ENCODE peak calls at places on chromosomes 3 and 15, in nine cellular contexts. E is mucosa of descending colon, C is HL-60, Q is astrocyte of the spinal cord, I is uterus, B is psoas muscle, H is PC-3, R is heart right ventricle, M is GM06990. X is an unnamed sample.
A peak's percentile ranks its signal among the peaks of the same experiment; 100 is the strongest.

GRCh38 chr15:68885070-68885469 is 45.3 kb upstream of the SPESP1 start:
- DNase-seq in I (no peak), R (no peak), C (no peak), M (no peak), Q (peak; percentile 15), B (no peak), E (no peak), H (peak; percentile 90), X (peak; percentile 35)

GRCh38 chr3:122415104-122415744 is 638 bp downstream of the WDR5B start:
- DNase-seq in H (peak; percentile 64), I (peak; percentile 16), R (no peak), E (no peak), B (peak; percentile 62), Q (peak; percentile 52), M (no peak), C (peak; percentile 61), X (peak; percentile 51)

GRCh38 chr15:63212050-63212973 is 22.9 kb downstream of the RAB8B start:
- DNase-seq in B (no peak), I (no peak), Q (peak; percentile 34), C (no peak), H (peak; percentile 80), E (no peak), R (no peak), M (peak; percentile 50), X (peak; percentile 70)

GRCh38 chr15:41919954-41920538 is 26.2 kb upstream of the SPTBN5 start:
- DNase-seq in H (no peak), M (no peak), Q (peak; percentile 94), I (no peak), R (no peak), B (peak; percentile 66), C (no peak), E (no peak), X (peak; percentile 97)

GRCh38 chr3:5729852-5730251 is 542.3 kb downstream of the EDEM1 start:
- DNase-seq in I (no peak), B (no peak), Q (no peak), M (no peak), C (no peak), R (no peak), H (no peak), E (no peak), X (no peak)

GRCh38 chr15:56371495-56372147 is 6.4 kb downstream of the TEX9 start:
- DNase-seq in C (no peak), M (peak; percentile 81), E (no peak), B (no peak), H (peak; percentile 30), I (no peak), Q (no peak), R (no peak), X (no peak)

GRCh38 chr3:123608263-123608937 is 23.5 kb upstream of the HACD2 start:
- DNase-seq in I (no peak), R (no peak), H (no peak), B (no peak), Q (no peak), C (no peak), M (no peak), E (no peak), X (no peak)

GRCh38 chr3:13013151-13013561 is 60.1 kb downstream of the IQSEC1 start:
- DNase-seq in I (no peak), R (no peak), H (no peak), M (peak; percentile 62), C (no peak), B (no peak), E (peak; percentile 64), Q (no peak), X (no peak)

GRCh38 chr15:74867562-74868458 is 5.4 kb downstream of the SCAMP2 start:
- DNase-seq in E (no peak), H (no peak), B (no peak), R (no peak), C (peak; percentile 91), I (no peak), M (no peak), Q (no peak), X (no peak)

GRCh38 chr3:100496711-100497261 is 4.4 kb downstream of the TMEM45A start:
- DNase-seq in Q (peak; percentile 64), H (peak; percentile 87), R (no peak), C (no peak), B (no peak), E (no peak), I (no peak), M (peak; percentile 22), X (peak; percentile 87)

GRCh38 chr15:73965730-73966103 is 26.4 kb downstream of the STOML1 start:
- DNase-seq in E (no peak), I (no peak), C (no peak), H (peak; percentile 49), R (no peak), Q (peak; percentile 62), M (peak; percentile 50), B (no peak), X (peak; percentile 42)

GRCh38 chr3:128432301-128432897 is 34.3 kb downstream of the DNAJB8 start:
- DNase-seq in M (no peak), E (no peak), H (peak; percentile 57), I (no peak), C (no peak), B (peak; percentile 47), R (no peak), Q (no peak), X (no peak)

GRCh38 chr15:80588801-80589200 is 106.3 kb upstream of the ABHD17C start:
- DNase-seq in M (no peak), E (no peak), H (peak; percentile 93), B (no peak), Q (peak; percentile 82), C (no peak), I (no peak), R (no peak), X (peak; percentile 97)

GRCh38 chr3:134992180-134992579 is 197.1 kb downstream of the EPHB1 start:
- DNase-seq in B (no peak), E (no peak), R (no peak), C (no peak), M (no peak), Q (no peak), I (no peak), H (no peak), X (no peak)

DNA sequence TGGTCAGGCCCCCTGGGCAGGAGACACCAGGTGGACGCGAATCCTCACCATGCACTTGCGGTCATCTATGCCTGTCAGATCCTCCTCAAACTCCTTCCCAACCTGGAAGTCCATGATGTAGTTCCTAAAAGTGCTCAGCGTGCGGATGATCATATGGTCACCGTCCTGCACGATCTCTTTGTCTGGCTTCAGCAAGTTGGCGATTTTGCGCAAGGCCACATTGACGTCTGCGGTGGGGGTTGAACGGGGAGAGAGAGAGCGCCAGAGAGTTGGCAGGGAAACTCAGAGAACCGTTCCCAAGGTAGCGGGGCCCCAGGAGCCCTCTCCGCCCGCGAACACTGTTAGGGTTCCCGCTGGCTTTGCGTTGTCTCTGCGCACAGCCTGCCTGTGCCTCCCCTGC is 809 bp downstream of the RBP1 start:
- DNase-seq in M (no peak), I (peak; percentile 68), H (no peak), E (no peak), B (peak; percentile 69), Q (peak; percentile 78), R (peak; percentile 33), C (no peak), X (peak; percentile 50)
- H3K4me3 ChIP-seq in M (no peak overlapping the region), I (peak overlapping the region; percentile 56), H (no peak overlapping the region), E (no peak overlapping the region), B (peak overlapping the region; percentile 69), Q (peak overlapping the region; percentile 61), R (peak overlapping the region; percentile 69), C (no peak overlapping the region), X (peak overlapping the region; percentile 52)

GRCh38 chr3:109023656-109024254 is 70.1 kb upstream of the GUCA1C start:
- DNase-seq in R (no peak), Q (peak; percentile 56), B (no peak), M (peak; percentile 18), E (no peak), I (no peak), H (peak; percentile 58), C (peak; percentile 17), X (peak; percentile 64)

GRCh38 chr3:109033000-109033660 is 79.5 kb upstream of the GUCA1C start:
- DNase-seq in Q (no peak), M (no peak), B (no peak), H (no peak), C (no peak), R (no peak), I (no peak), E (no peak), X (no peak)

GRCh38 chr3:109025896-109026295 is 72.2 kb upstream of the GUCA1C start:
- DNase-seq in B (no peak), M (no peak), C (no peak), R (no peak), H (no peak), Q (no peak), I (no peak), E (no peak), X (no peak)

DNA sequence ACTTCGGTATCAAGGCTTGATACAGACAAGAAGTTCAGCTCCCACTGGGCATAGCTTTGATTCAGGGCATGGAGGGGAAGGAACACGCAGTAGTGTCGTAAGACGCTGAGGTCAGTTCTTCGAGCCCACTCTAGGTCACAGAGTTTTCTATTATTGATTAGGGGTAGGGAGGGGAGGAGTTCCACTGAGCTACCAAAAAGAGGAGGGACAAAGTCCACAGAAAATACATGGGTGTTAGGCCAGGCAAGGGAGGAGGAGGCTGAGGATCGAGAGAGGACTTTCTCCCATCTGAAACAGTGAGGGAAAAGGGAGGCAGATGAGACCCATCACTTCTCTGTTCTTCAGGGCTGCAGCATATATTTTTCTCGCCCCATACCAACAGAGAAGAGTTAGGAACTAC is 75.1 kb upstream of the GUCA1C start:
- DNase-seq in E (no peak), C (no peak), I (no peak), B (no peak), H (no peak), Q (no peak), R (no peak), M (no peak), X (no peak)
- TF ChIP-seq CTCF in E (no peak), C (no peak), I (no peak), B (no peak), H (no peak), Q (no peak), R (no peak), M (no peak), X (no peak)

DNA sequence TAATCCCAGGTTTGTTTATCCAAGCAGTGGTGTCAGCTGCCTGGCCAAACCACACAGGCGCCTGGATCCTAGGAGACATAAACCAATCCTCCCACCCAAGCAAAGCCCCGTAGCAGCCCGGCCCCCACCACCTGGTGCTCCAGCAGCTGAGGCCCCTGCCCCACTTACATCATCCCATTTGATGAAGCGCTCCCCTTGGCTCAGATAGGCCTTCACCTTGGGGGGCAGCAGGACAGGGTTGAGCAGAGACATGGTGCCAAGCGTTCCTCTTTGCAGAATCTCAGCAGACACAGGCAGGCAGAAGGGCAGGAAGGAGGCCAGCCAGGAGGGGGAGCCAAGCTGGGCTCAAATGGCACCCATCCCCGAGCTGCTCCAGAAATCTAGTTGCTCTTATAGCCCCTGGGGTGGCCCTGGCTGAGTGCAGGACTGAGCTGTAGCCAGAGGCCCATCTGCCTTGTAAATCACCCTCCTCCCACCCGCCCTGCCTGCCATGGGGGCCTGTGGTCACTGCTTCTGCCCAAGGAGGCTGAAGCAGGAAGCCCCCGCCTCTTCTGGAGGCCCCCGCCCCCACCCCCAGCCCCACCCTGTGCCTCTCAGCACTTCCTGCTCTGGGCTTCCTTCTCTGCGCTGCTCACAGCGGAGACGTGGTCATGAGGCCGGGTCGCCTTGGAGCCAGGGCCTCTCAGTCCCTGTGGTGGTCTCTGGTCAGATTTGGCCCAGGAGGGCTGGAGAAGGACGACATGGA is at the start of gene PLCB2:
- DNase-seq in Q (no peak), R (peak; percentile 40), B (peak; percentile 69), I (no peak), E (peak; percentile 82), C (peak; percentile 88), M (peak; percentile 65), H (no peak), X (no peak)
- H3K4me3 ChIP-seq in Q (no peak within 1 kb of the TSS), R (peak within 1 kb of the TSS; percentile 21), B (peak within 1 kb of the TSS; percentile 43), I (no peak within 1 kb of the TSS), E (no peak within 1 kb of the TSS), C (peak within 1 kb of the TSS; percentile 65), M (peak within 1 kb of the TSS; percentile 71), H (no peak within 1 kb of the TSS), X (no peak within 1 kb of the TSS)

GRCh38 chr3:64717872-64718613 is 30.2 kb upstream of the ADAMTS9 start:
- DNase-seq in M (no peak), R (no peak), Q (no peak), H (peak; percentile 4), I (no peak), C (no peak), B (no peak), E (no peak), X (peak; percentile 26)
- TF ChIP-seq CTCF in M (peak; percentile 35), R (no peak), Q (peak; percentile 43), H (no peak), I (no peak), C (no peak), B (peak; percentile 35), E (no peak), X (peak; percentile 39)